ENCODE peak calls at places on chromosomes 3 and 15, in four cellular contexts. W is neuronal stem cell; C is activated CD4-positive, alpha-beta T cell treated with anti-CD3 and anti-CD28 coated beads, Interleukin-2, amount 50 U/mL, for 1 hour; R is NCI-H1105 treated with DMSO at 0.1 percent for 48 hours. X is an unnamed sample.

GRCh38 chr15:61057830-61058529 is 171.1 kb downstream of the RORA start:
- DNase-seq in R (no peak), W (no peak), C (no peak), X (no peak)

GRCh38 chr15:27820232-27820631 is 278.9 kb downstream of the OCA2 start:
- DNase-seq in C (no peak), W (no peak), R (no peak), X (no peak)

GRCh38 chr15:51108933-51109550 is 14.3 kb upstream of the TNFAIP8L3 start:
- DNase-seq in C (no peak), R (no peak), W (no peak), X (no peak)

GRCh38 chr15:96972201-96972600 is 641.7 kb downstream of the NR2F2 start:
- DNase-seq in R (no peak), C (no peak), W (no peak), X (no peak)

GRCh38 chr15:69854521-69855171 is 243.1 kb downstream of the TLE3 start:
- DNase-seq in C (no peak), W (no peak), R (no peak), X (no peak)

GRCh38 chr3:63354160-63354559 is 76.1 kb downstream of the SYNPR start:
- DNase-seq in W (no peak), C (no peak), R (peak), X (no peak)

GRCh38 chr15:48121849-48122248 is 1.1 kb downstream of the SLC24A5 start:
- DNase-seq in W (no peak), C (no peak), R (no peak), X (no peak)

GRCh38 chr3:183080628-183081027 is 18.7 kb downstream of the MCCC1 start:
- DNase-seq in C (no peak), W (no peak), R (no peak), X (no peak)

X was measured in neural progenitor cell.